ENCODE peak calls at places on chromosomes 2 and 18, in seven cellular contexts. One of them, this sample, is unnamed.

GRCh38 chr2:227632827-227633226 is 15.5 kb downstream of the SCYGR4 start:
- DNase-seq in AML-193: no peak
- DNase-seq in cardiac muscle cell: no peak
- DNase-seq in HTR-8/SVneo: no peak
- DNase-seq in uterus: no peak
- DNase-seq in HT-29: no peak
- DNase-seq in stimulated activated CD4-positive, alpha-beta T cell treated with anti-CD3 and anti-CD28 coated beads, TNF-alpha, amount 100 ng/mL, for 4 hours: no peak
- DNase-seq in this sample: no peak

GRCh38 chr2:75068546-75068945 is 110.1 kb downstream of the POLE4 start:
- DNase-seq in stimulated activated CD4-positive, alpha-beta T cell treated with anti-CD3 and anti-CD28 coated beads, TNF-alpha, amount 100 ng/mL, for 4 hours: no peak
- DNase-seq in uterus: no peak
- DNase-seq in HT-29: no peak
- DNase-seq in AML-193: peak; percentile 11
- DNase-seq in HTR-8/SVneo: no peak
- DNase-seq in cardiac muscle cell: no peak
- DNase-seq in this sample: no peak

GRCh38 chr2:219228026-219228744 is 1.3 kb downstream of the ATG9A start:
- DNase-seq in HT-29: no peak
- DNase-seq in stimulated activated CD4-positive, alpha-beta T cell treated with anti-CD3 and anti-CD28 coated beads, TNF-alpha, amount 100 ng/mL, for 4 hours: no peak
- DNase-seq in cardiac muscle cell: no peak
- DNase-seq in AML-193: no peak
- DNase-seq in HTR-8/SVneo: no peak
- DNase-seq in uterus: no peak
- DNase-seq in this sample: no peak

GRCh38 chr2:7919510-7919909 is 762.3 kb upstream of the ID2 start:
- DNase-seq in HTR-8/SVneo: no peak
- DNase-seq in cardiac muscle cell: no peak
- DNase-seq in stimulated activated CD4-positive, alpha-beta T cell treated with anti-CD3 and anti-CD28 coated beads, TNF-alpha, amount 100 ng/mL, for 4 hours: no peak
- DNase-seq in AML-193: no peak
- DNase-seq in uterus: no peak
- DNase-seq in HT-29: no peak
- DNase-seq in this sample: no peak

GRCh38 chr2:4962419-4962818 is 729.8 kb upstream of the SOX11 start:
- DNase-seq in cardiac muscle cell: no peak
- DNase-seq in HTR-8/SVneo: no peak
- DNase-seq in AML-193: no peak
- DNase-seq in stimulated activated CD4-positive, alpha-beta T cell treated with anti-CD3 and anti-CD28 coated beads, TNF-alpha, amount 100 ng/mL, for 4 hours: no peak
- DNase-seq in HT-29: no peak
- DNase-seq in uterus: no peak
- DNase-seq in this sample: no peak

GRCh38 chr2:241268716-241269445 is 46.6 kb downstream of the HDLBP start:
- DNase-seq in AML-193: no peak
- DNase-seq in stimulated activated CD4-positive, alpha-beta T cell treated with anti-CD3 and anti-CD28 coated beads, TNF-alpha, amount 100 ng/mL, for 4 hours: no peak
- DNase-seq in uterus: no peak
- DNase-seq in cardiac muscle cell: no peak
- DNase-seq in HT-29: no peak
- DNase-seq in HTR-8/SVneo: peak; percentile 49
- DNase-seq in this sample: peak; percentile 29

GRCh38 chr18:3466051-3466450 is 16.1 kb downstream of the TGIF1 start:
- DNase-seq in HT-29: peak; percentile 18
- DNase-seq in AML-193: peak; percentile 43
- DNase-seq in cardiac muscle cell: peak; percentile 90
- DNase-seq in HTR-8/SVneo: no peak
- DNase-seq in stimulated activated CD4-positive, alpha-beta T cell treated with anti-CD3 and anti-CD28 coated beads, TNF-alpha, amount 100 ng/mL, for 4 hours: no peak
- DNase-seq in uterus: no peak
- DNase-seq in this sample: peak; percentile 68

GRCh38 chr2:1497122-1497611 is 83.9 kb downstream of the TPO start:
- DNase-seq in cardiac muscle cell: no peak
- DNase-seq in stimulated activated CD4-positive, alpha-beta T cell treated with anti-CD3 and anti-CD28 coated beads, TNF-alpha, amount 100 ng/mL, for 4 hours: no peak
- DNase-seq in HTR-8/SVneo: no peak
- DNase-seq in uterus: no peak
- DNase-seq in HT-29: no peak
- DNase-seq in AML-193: no peak
- DNase-seq in this sample: no peak

GRCh38 chr2:241329669-241330615 is 14.2 kb downstream of the SEPTIN2 start:
- DNase-seq in AML-193: no peak
- DNase-seq in HTR-8/SVneo: no peak
- DNase-seq in stimulated activated CD4-positive, alpha-beta T cell treated with anti-CD3 and anti-CD28 coated beads, TNF-alpha, amount 100 ng/mL, for 4 hours: no peak
- DNase-seq in cardiac muscle cell: no peak
- DNase-seq in uterus: no peak
- DNase-seq in HT-29: no peak
- DNase-seq in this sample: no peak

GRCh38 chr18:43830905-43831304 is 553.6 kb upstream of the SYT4 start:
- DNase-seq in uterus: no peak
- DNase-seq in HT-29: no peak
- DNase-seq in HTR-8/SVneo: no peak
- DNase-seq in stimulated activated CD4-positive, alpha-beta T cell treated with anti-CD3 and anti-CD28 coated beads, TNF-alpha, amount 100 ng/mL, for 4 hours: no peak
- DNase-seq in cardiac muscle cell: no peak
- DNase-seq in AML-193: no peak
- DNase-seq in this sample: no peak

GRCh38 chr18:52826994-52827393 is 487.0 kb downstream of the DCC start:
- DNase-seq in AML-193: no peak
- DNase-seq in HTR-8/SVneo: no peak
- DNase-seq in cardiac muscle cell: no peak
- DNase-seq in stimulated activated CD4-positive, alpha-beta T cell treated with anti-CD3 and anti-CD28 coated beads, TNF-alpha, amount 100 ng/mL, for 4 hours: no peak
- DNase-seq in uterus: no peak
- DNase-seq in HT-29: no peak
- DNase-seq in this sample: no peak

GRCh38 chr18:68735498-68736343 is 20.8 kb upstream of the TMX3 start:
- DNase-seq in stimulated activated CD4-positive, alpha-beta T cell treated with anti-CD3 and anti-CD28 coated beads, TNF-alpha, amount 100 ng/mL, for 4 hours: no peak
- DNase-seq in HTR-8/SVneo: peak; percentile 45
- DNase-seq in HT-29: peak; percentile 36
- DNase-seq in AML-193: peak; percentile 68
- DNase-seq in cardiac muscle cell: peak; percentile 84
- DNase-seq in uterus: no peak
- DNase-seq in this sample: no peak

GRCh38 chr18:31493941-31494340 is 4.0 kb upstream of the DSG2 start:
- DNase-seq in HT-29: no peak
- DNase-seq in AML-193: no peak
- DNase-seq in HTR-8/SVneo: no peak
- DNase-seq in uterus: no peak
- DNase-seq in stimulated activated CD4-positive, alpha-beta T cell treated with anti-CD3 and anti-CD28 coated beads, TNF-alpha, amount 100 ng/mL, for 4 hours: no peak
- DNase-seq in cardiac muscle cell: no peak
- DNase-seq in this sample: no peak

GRCh38 chr2:173999724-174000123 is 34.6 kb upstream of the SP3 start:
- DNase-seq in AML-193: no peak
- DNase-seq in HT-29: no peak
- DNase-seq in HTR-8/SVneo: no peak
- DNase-seq in stimulated activated CD4-positive, alpha-beta T cell treated with anti-CD3 and anti-CD28 coated beads, TNF-alpha, amount 100 ng/mL, for 4 hours: no peak
- DNase-seq in cardiac muscle cell: no peak
- DNase-seq in uterus: no peak
- DNase-seq in this sample: no peak

GRCh38 chr2:235977445-235977844 is 190.7 kb downstream of the GBX2 start:
- DNase-seq in HTR-8/SVneo: no peak
- DNase-seq in cardiac muscle cell: no peak
- DNase-seq in AML-193: no peak
- DNase-seq in uterus: no peak
- DNase-seq in stimulated activated CD4-positive, alpha-beta T cell treated with anti-CD3 and anti-CD28 coated beads, TNF-alpha, amount 100 ng/mL, for 4 hours: no peak
- DNase-seq in HT-29: no peak
- DNase-seq in this sample: no peak

GRCh38 chr2:120316528-120317179 is 29.3 kb upstream of the INHBB start:
- DNase-seq in AML-193: no peak
- DNase-seq in stimulated activated CD4-positive, alpha-beta T cell treated with anti-CD3 and anti-CD28 coated beads, TNF-alpha, amount 100 ng/mL, for 4 hours: no peak
- DNase-seq in HTR-8/SVneo: no peak
- DNase-seq in cardiac muscle cell: no peak
- DNase-seq in HT-29: no peak
- DNase-seq in uterus: no peak
- DNase-seq in this sample: no peak

GRCh38 chr2:188604579-188604978 is 312.9 kb downstream of the GULP1 start:
- DNase-seq in HTR-8/SVneo: no peak
- DNase-seq in uterus: no peak
- DNase-seq in stimulated activated CD4-positive, alpha-beta T cell treated with anti-CD3 and anti-CD28 coated beads, TNF-alpha, amount 100 ng/mL, for 4 hours: no peak
- DNase-seq in cardiac muscle cell: no peak
- DNase-seq in HT-29: no peak
- DNase-seq in AML-193: no peak
- DNase-seq in this sample: no peak

GRCh38 chr2:47617028-47617427 is 165.9 kb upstream of the MSH6 start:
- DNase-seq in cardiac muscle cell: no peak
- DNase-seq in HTR-8/SVneo: no peak
- DNase-seq in AML-193: no peak
- DNase-seq in stimulated activated CD4-positive, alpha-beta T cell treated with anti-CD3 and anti-CD28 coated beads, TNF-alpha, amount 100 ng/mL, for 4 hours: no peak
- DNase-seq in uterus: no peak
- DNase-seq in HT-29: no peak
- DNase-seq in this sample: no peak

GRCh38 chr2:20657522-20658235 is 6.8 kb upstream of the HS1BP3 start:
- DNase-seq in AML-193: no peak
- DNase-seq in stimulated activated CD4-positive, alpha-beta T cell treated with anti-CD3 and anti-CD28 coated beads, TNF-alpha, amount 100 ng/mL, for 4 hours: no peak
- DNase-seq in HTR-8/SVneo: no peak
- DNase-seq in cardiac muscle cell: no peak
- DNase-seq in uterus: no peak
- DNase-seq in HT-29: no peak
- DNase-seq in this sample: no peak

GRCh38 chr2:205930209-205930608 is 155.8 kb downstream of the INO80D start:
- DNase-seq in cardiac muscle cell: peak; percentile 74
- DNase-seq in stimulated activated CD4-positive, alpha-beta T cell treated with anti-CD3 and anti-CD28 coated beads, TNF-alpha, amount 100 ng/mL, for 4 hours: no peak
- DNase-seq in uterus: no peak
- DNase-seq in HTR-8/SVneo: no peak
- DNase-seq in AML-193: no peak
- DNase-seq in HT-29: no peak
- DNase-seq in this sample: no peak

GRCh38 chr2:61114147-61114546 is 47.8 kb upstream of the C2orf74 start:
- DNase-seq in HT-29: no peak
- DNase-seq in stimulated activated CD4-positive, alpha-beta T cell treated with anti-CD3 and anti-CD28 coated beads, TNF-alpha, amount 100 ng/mL, for 4 hours: no peak
- DNase-seq in cardiac muscle cell: no peak
- DNase-seq in HTR-8/SVneo: no peak
- DNase-seq in uterus: no peak
- DNase-seq in AML-193: no peak
- DNase-seq in this sample: no peak

GRCh38 chr18:22493940-22494339 is 76.2 kb upstream of the CTAGE1 start:
- DNase-seq in cardiac muscle cell: peak; percentile 56
- DNase-seq in HT-29: no peak
- DNase-seq in stimulated activated CD4-positive, alpha-beta T cell treated with anti-CD3 and anti-CD28 coated beads, TNF-alpha, amount 100 ng/mL, for 4 hours: no peak
- DNase-seq in uterus: no peak
- DNase-seq in AML-193: no peak
- DNase-seq in HTR-8/SVneo: no peak
- DNase-seq in this sample: no peak

GRCh38 chr2:236574000-236574399 is 4.4 kb downstream of the ACKR3 start:
- DNase-seq in stimulated activated CD4-positive, alpha-beta T cell treated with anti-CD3 and anti-CD28 coated beads, TNF-alpha, amount 100 ng/mL, for 4 hours: no peak
- DNase-seq in HTR-8/SVneo: no peak
- DNase-seq in HT-29: no peak
- DNase-seq in cardiac muscle cell: no peak
- DNase-seq in uterus: no peak
- DNase-seq in AML-193: no peak
- DNase-seq in this sample: no peak

GRCh38 chr2:218249686-218250085 is 11.1 kb upstream of the GPBAR1 start:
- DNase-seq in AML-193: no peak
- DNase-seq in stimulated activated CD4-positive, alpha-beta T cell treated with anti-CD3 and anti-CD28 coated beads, TNF-alpha, amount 100 ng/mL, for 4 hours: no peak
- DNase-seq in uterus: no peak
- DNase-seq in HT-29: no peak
- DNase-seq in cardiac muscle cell: no peak
- DNase-seq in HTR-8/SVneo: no peak
- DNase-seq in this sample: no peak

GRCh38 chr2:62573137-62573731 is 67.2 kb upstream of the TMEM17 start:
- DNase-seq in uterus: no peak
- DNase-seq in stimulated activated CD4-positive, alpha-beta T cell treated with anti-CD3 and anti-CD28 coated beads, TNF-alpha, amount 100 ng/mL, for 4 hours: no peak
- DNase-seq in cardiac muscle cell: peak; percentile 31
- DNase-seq in AML-193: no peak
- DNase-seq in HT-29: no peak
- DNase-seq in HTR-8/SVneo: no peak
- DNase-seq in this sample: no peak

GRCh38 chr18:70553245-70553960 is 264.6 kb downstream of the SOCS6 start:
- DNase-seq in uterus: no peak
- DNase-seq in AML-193: no peak
- DNase-seq in HTR-8/SVneo: no peak
- DNase-seq in stimulated activated CD4-positive, alpha-beta T cell treated with anti-CD3 and anti-CD28 coated beads, TNF-alpha, amount 100 ng/mL, for 4 hours: no peak
- DNase-seq in HT-29: no peak
- DNase-seq in cardiac muscle cell: no peak
- DNase-seq in this sample: no peak

GRCh38 chr2:144162652-144163051 is 357.3 kb downstream of the ZEB2 start:
- DNase-seq in HTR-8/SVneo: peak; percentile 2
- DNase-seq in uterus: no peak
- DNase-seq in AML-193: no peak
- DNase-seq in stimulated activated CD4-positive, alpha-beta T cell treated with anti-CD3 and anti-CD28 coated beads, TNF-alpha, amount 100 ng/mL, for 4 hours: peak; percentile 3
- DNase-seq in HT-29: peak; percentile 58
- DNase-seq in cardiac muscle cell: no peak
- DNase-seq in this sample: no peak

GRCh38 chr2:191351298-191351697 is 106.1 kb downstream of the MYO1B start:
- DNase-seq in HT-29: no peak
- DNase-seq in cardiac muscle cell: no peak
- DNase-seq in uterus: no peak
- DNase-seq in AML-193: no peak
- DNase-seq in stimulated activated CD4-positive, alpha-beta T cell treated with anti-CD3 and anti-CD28 coated beads, TNF-alpha, amount 100 ng/mL, for 4 hours: no peak
- DNase-seq in HTR-8/SVneo: no peak
- DNase-seq in this sample: no peak

GRCh38 chr2:119691651-119692245 is 12.7 kb downstream of the TMEM177 start:
- DNase-seq in stimulated activated CD4-positive, alpha-beta T cell treated with anti-CD3 and anti-CD28 coated beads, TNF-alpha, amount 100 ng/mL, for 4 hours: no peak
- DNase-seq in AML-193: no peak
- DNase-seq in HT-29: no peak
- DNase-seq in uterus: no peak
- DNase-seq in cardiac muscle cell: no peak
- DNase-seq in HTR-8/SVneo: no peak
- DNase-seq in this sample: no peak

GRCh38 chr2:112159454-112159921 is 21.3 kb downstream of the FBLN7 start:
- DNase-seq in uterus: no peak
- DNase-seq in cardiac muscle cell: no peak
- DNase-seq in HT-29: no peak
- DNase-seq in stimulated activated CD4-positive, alpha-beta T cell treated with anti-CD3 and anti-CD28 coated beads, TNF-alpha, amount 100 ng/mL, for 4 hours: no peak
- DNase-seq in HTR-8/SVneo: no peak
- DNase-seq in AML-193: no peak
- DNase-seq in this sample: no peak